ENCODE peak calls at places on chromosome 14, in eight cellular contexts. U, F, K, Z, W, B, G and N are unnamed samples.
A peak's percentile ranks its signal among the peaks of the same experiment; 100 is the strongest.

GRCh38 chr14:89418452-89418851 is 1.4 kb upstream of the FOXN3 start:
- DNase-seq in F (no peak), B (no peak), U (peak; percentile 53), W (no peak), K (no peak), Z (no peak), G (peak; percentile 20), N (no peak)

GRCh38 chr14:92590941-92591340 is 77.4 kb downstream of the RIN3 start:
- DNase-seq in U (no peak), G (no peak), F (no peak), Z (no peak), W (no peak), K (no peak), B (no peak), N (no peak)

GRCh38 chr14:51082394-51082793 is 12.5 kb downstream of the TRIM9 start:
- DNase-seq in K (no peak), B (no peak), Z (peak; percentile 65), U (no peak), W (no peak), G (no peak), F (no peak), N (no peak)

GRCh38 chr14:74975059-74975810 is 19.8 kb upstream of the PGF start:
- DNase-seq in K (no peak), W (no peak), G (no peak), F (peak; percentile 67), B (peak; percentile 94), Z (peak; percentile 29), U (peak; percentile 2), N (no peak)

GRCh38 chr14:98173291-98173690 is 1098.7 kb downstream of the BCL11B start:
- DNase-seq in B (no peak), K (no peak), Z (no peak), U (no peak), W (no peak), F (no peak), G (peak; percentile 81), N (no peak)

GRCh38 chr14:59998575-59998974 is 78.6 kb downstream of the LRRC9 start:
- DNase-seq in W (no peak), F (no peak), K (no peak), B (no peak), U (no peak), Z (no peak), G (no peak), N (no peak)

GRCh38 chr14:24299255-24300191 is at the start of the genes DHRS1 and NOP9:
- DNase-seq in W (no peak), G (peak; percentile 94), K (peak; percentile 95), F (peak; percentile 86), U (peak; percentile 88), B (peak; percentile 96), Z (peak; percentile 85), N (peak; percentile 87)

GRCh38 chr14:100780646-100781355 is 45.1 kb upstream of the MEG3 start:
- DNase-seq in B (peak; percentile 42), Z (no peak), K (no peak), G (no peak), F (no peak), U (no peak), W (no peak), N (no peak)

GRCh38 chr14:72600551-72601330 is 293.2 kb downstream of the DPF3 start:
- DNase-seq in U (no peak), B (no peak), Z (no peak), K (no peak), G (no peak), W (no peak), F (no peak), N (no peak)

GRCh38 chr14:38808734-38809455 is 294.1 kb downstream of the SEC23A start:
- DNase-seq in F (no peak), G (no peak), Z (no peak), B (no peak), U (no peak), K (no peak), W (no peak), N (no peak)

GRCh38 chr14:21039585-21040369 is 2.4 kb upstream of the RNASE7 start:
- DNase-seq in G (peak; percentile 48), B (no peak), U (peak; percentile 55), K (peak; percentile 72), F (no peak), Z (peak; percentile 84), W (no peak), N (peak; percentile 63)

GRCh38 chr14:76710093-76711010 is 50.9 kb upstream of the VASH1 start:
- DNase-seq in U (peak; percentile 50), G (peak; percentile 38), B (no peak), F (no peak), Z (peak; percentile 70), W (no peak), K (peak; percentile 59), N (peak; percentile 18)

GRCh38 chr14:63875311-63875710 is 22.5 kb downstream of the SYNE2 start:
- DNase-seq in W (no peak), F (no peak), Z (peak; percentile 74), U (peak; percentile 47), K (no peak), G (no peak), B (no peak), N (no peak)

GRCh38 chr14:44912041-44912869 is 49.5 kb downstream of the KLHL28 start:
- DNase-seq in G (peak; percentile 6), U (no peak), B (peak; percentile 64), W (no peak), K (no peak), F (no peak), Z (no peak), N (no peak)

GRCh38 chr14:51095854-51096823 is 1.2 kb upstream of the TRIM9 start:
- DNase-seq in B (no peak), F (peak; percentile 46), Z (peak; percentile 39), G (peak; percentile 61), U (peak; percentile 48), W (no peak), K (no peak), N (peak; percentile 7)

GRCh38 chr14:30873308-30874119 is 845 bp upstream of the COCH start:
- DNase-seq in K (no peak), B (no peak), U (no peak), W (no peak), G (no peak), F (no peak), Z (no peak), N (peak; percentile 56)

GRCh38 chr14:91731018-91731417 is 868 bp downstream of the CATSPERB start:
- DNase-seq in W (no peak), B (no peak), G (no peak), F (no peak), K (no peak), U (no peak), Z (no peak), N (no peak)

GRCh38 chr14:32896979-32897723 is 41.5 kb upstream of the NPAS3 start:
- DNase-seq in F (no peak), U (peak; percentile 44), G (no peak), K (peak; percentile 16), Z (peak; percentile 39), B (no peak), W (no peak), N (no peak)

GRCh38 chr14:68208218-68208617 is 388.6 kb downstream of the RAD51B start:
- DNase-seq in K (no peak), W (no peak), B (no peak), U (no peak), F (no peak), G (no peak), Z (peak; percentile 90), N (no peak)

GRCh38 chr14:51852541-51852940 is 7.9 kb upstream of the GNG2 start:
- DNase-seq in F (no peak), U (no peak), B (no peak), Z (peak; percentile 24), W (no peak), G (no peak), K (no peak), N (no peak)

GRCh38 chr14:79972230-79972629 is 239.1 kb downstream of the DIO2 start:
- DNase-seq in F (no peak), U (peak; percentile 13), W (no peak), G (no peak), B (no peak), K (no peak), Z (peak; percentile 16), N (no peak)

GRCh38 chr14:97977711-97978261 is 1180.6 kb downstream of the VRK1 start:
- DNase-seq in F (peak; percentile 39), W (peak; percentile 38), B (peak; percentile 87), Z (peak; percentile 53), K (peak; percentile 49), G (peak; percentile 83), U (no peak), N (no peak)

GRCh38 chr14:63273717-63274673 is 44.7 kb downstream of the GPHB5 start:
- DNase-seq in F (no peak), Z (peak; percentile 87), U (no peak), K (no peak), B (no peak), W (no peak), G (no peak), N (no peak)